ENCODE peak calls at places on chromosomes 12 and 14, in five cellular contexts. One of them, this sample, is unnamed.

GRCh38 chr12:116393859-116394650 is 116.6 kb upstream of the MED13L start:
- DNase-seq in GM12878: no peak
- DNase-seq in K562: no peak
- DNase-seq in A549: no peak
- DNase-seq in HepG2: no peak
- DNase-seq in this sample: no peak

GRCh38 chr14:85576161-85576560 is 46.2 kb downstream of the FLRT2 start:
- DNase-seq in GM12878: no peak
- DNase-seq in K562: no peak
- DNase-seq in A549: no peak
- DNase-seq in HepG2: no peak
- DNase-seq in this sample: no peak

GRCh38 chr12:6285063-6285477 is 25.4 kb upstream of the PLEKHG6 start:
- DNase-seq in GM12878: no peak
- DNase-seq in K562: peak
- DNase-seq in A549: peak
- DNase-seq in HepG2: peak
- DNase-seq in this sample: peak

GRCh38 chr12:113103756-113104450 is 31.7 kb downstream of the RASAL1 start:
- DNase-seq in GM12878: no peak
- DNase-seq in K562: peak
- DNase-seq in A549: no peak
- DNase-seq in HepG2: peak
- DNase-seq in this sample: peak

GRCh38 chr14:96363751-96364336 is 518 bp downstream of the GSKIP start:
- DNase-seq in GM12878: no peak
- DNase-seq in K562: peak
- DNase-seq in A549: peak
- DNase-seq in HepG2: peak
- DNase-seq in this sample: peak

GRCh38 chr14:36666416-36667206 is 5.0 kb downstream of the PAX9 start:
- DNase-seq in GM12878: no peak
- DNase-seq in K562: no peak
- DNase-seq in A549: no peak
- DNase-seq in HepG2: no peak
- DNase-seq in this sample: peak

GRCh38 chr12:120056739-120057138 is 59.8 kb downstream of the RAB35 start:
- DNase-seq in GM12878: no peak
- DNase-seq in K562: no peak
- DNase-seq in A549: no peak
- DNase-seq in HepG2: no peak
- DNase-seq in this sample: no peak

GRCh38 chr14:38145142-38145541 is 62.6 kb upstream of the SSTR1 start:
- DNase-seq in GM12878: no peak
- DNase-seq in K562: no peak
- DNase-seq in A549: no peak
- DNase-seq in HepG2: no peak
- DNase-seq in this sample: no peak

GRCh38 chr12:124919646-124920352 is 5.3 kb upstream of the UBC start:
- DNase-seq in GM12878: peak
- DNase-seq in K562: no peak
- DNase-seq in A549: no peak
- DNase-seq in HepG2: no peak
- DNase-seq in this sample: no peak

GRCh38 chr12:20434993-20435392 is 66.7 kb downstream of the PDE3A start:
- DNase-seq in GM12878: no peak
- DNase-seq in K562: no peak
- DNase-seq in A549: no peak
- DNase-seq in HepG2: no peak
- DNase-seq in this sample: no peak

GRCh38 chr12:4270670-4271432 is 2.7 kb upstream of the CCND2 start:
- DNase-seq in GM12878: no peak
- DNase-seq in K562: no peak
- DNase-seq in A549: no peak
- DNase-seq in HepG2: no peak
- DNase-seq in this sample: peak

GRCh38 chr12:107622005-107622404 is 63.6 kb upstream of the PWP1 start:
- DNase-seq in GM12878: no peak
- DNase-seq in K562: peak
- DNase-seq in A549: no peak
- DNase-seq in HepG2: peak
- DNase-seq in this sample: peak

GRCh38 chr12:47100146-47100545 is 20.4 kb upstream of the AMIGO2 start:
- DNase-seq in GM12878: no peak
- DNase-seq in K562: no peak
- DNase-seq in A549: no peak
- DNase-seq in HepG2: no peak
- DNase-seq in this sample: no peak

GRCh38 chr12:2680676-2681039 is 114.1 kb upstream of the FKBP4 start:
- DNase-seq in GM12878: no peak
- DNase-seq in K562: no peak
- DNase-seq in A549: no peak
- DNase-seq in HepG2: no peak
- DNase-seq in this sample: no peak

GRCh38 chr14:70808402-70809237 is 693 bp downstream of the MAP3K9 start:
- DNase-seq in GM12878: no peak
- DNase-seq in K562: peak
- DNase-seq in A549: peak
- DNase-seq in HepG2: no peak
- DNase-seq in this sample: peak

DNA sequence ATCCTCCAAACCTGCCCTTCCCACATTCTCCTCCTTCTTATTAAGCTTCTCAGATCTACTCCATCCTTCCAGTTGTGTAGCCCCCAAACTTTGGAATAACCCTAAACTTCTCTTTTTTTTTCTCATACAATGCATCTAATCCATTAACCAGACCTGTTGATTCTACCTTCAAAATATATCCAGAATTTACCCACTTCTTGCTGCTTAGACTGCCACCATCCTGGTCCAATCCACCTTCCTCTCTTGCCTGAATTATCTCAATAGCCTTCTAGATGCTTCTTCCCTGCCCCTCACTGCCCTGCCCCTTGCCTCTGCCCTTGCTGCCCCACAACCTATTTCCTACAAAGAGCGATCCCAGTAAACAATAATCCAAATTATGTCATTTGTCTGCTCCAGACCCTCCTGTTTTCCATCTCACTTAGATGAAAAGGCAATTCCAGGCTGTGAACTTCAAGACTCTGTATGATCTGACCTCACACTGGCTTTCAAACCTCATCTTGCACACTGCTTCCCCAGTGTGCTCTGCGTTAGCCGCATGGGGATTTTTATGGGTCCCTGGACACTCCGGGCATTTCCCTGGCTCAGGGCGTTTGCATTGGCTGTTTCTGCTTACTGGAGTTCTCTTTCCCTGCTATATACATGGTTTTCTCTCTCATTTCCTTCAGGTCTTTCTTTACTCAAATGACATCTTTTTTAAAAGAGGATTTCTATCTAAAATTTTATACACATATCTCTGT is 42.6 kb upstream of the HIF1A start:
- DNase-seq in GM12878: no peak
- DNase-seq in K562: no peak
- DNase-seq in A549: no peak
- DNase-seq in HepG2: no peak
- DNase-seq in this sample: no peak
- TF ChIP-seq ESRRA in GM12878: no peak
- TF ChIP-seq ESRRA in K562: no peak
- TF ChIP-seq ESRRA in A549: no peak
- TF ChIP-seq ESRRA in HepG2: no peak
- TF ChIP-seq ESRRA in this sample: no peak

DNA sequence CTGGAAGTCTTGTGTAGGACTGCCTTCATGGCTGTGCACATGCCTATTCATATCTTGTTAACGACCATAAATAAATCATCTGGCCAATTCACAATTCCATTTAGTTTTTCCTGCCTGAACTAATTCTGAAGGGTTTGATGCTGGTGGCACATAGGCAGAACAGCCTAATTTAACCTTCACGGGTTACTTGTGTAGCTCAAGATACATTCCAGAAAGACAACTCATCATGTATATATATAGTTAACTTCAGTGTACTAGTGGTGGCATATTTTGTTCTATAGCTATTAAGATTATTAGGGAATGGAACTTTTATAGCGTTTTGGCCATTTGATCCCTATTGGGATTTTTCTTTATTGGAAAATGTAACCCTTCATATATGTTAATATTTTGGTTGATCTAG is 31.4 kb downstream of the CFAP54 start:
- DNase-seq in GM12878: no peak
- DNase-seq in K562: no peak
- DNase-seq in A549: no peak
- DNase-seq in HepG2: no peak
- DNase-seq in this sample: no peak
- TF ChIP-seq ESRRA in GM12878: no peak
- TF ChIP-seq ESRRA in K562: no peak
- TF ChIP-seq ESRRA in A549: no peak
- TF ChIP-seq ESRRA in HepG2: no peak
- TF ChIP-seq ESRRA in this sample: no peak

GRCh38 chr14:100842799-100843198 is 16.9 kb downstream of the MEG3 start:
- DNase-seq in GM12878: no peak
- DNase-seq in K562: no peak
- DNase-seq in A549: no peak
- DNase-seq in HepG2: no peak
- DNase-seq in this sample: no peak
- TF ChIP-seq ESRRA in GM12878: no peak
- TF ChIP-seq ESRRA in K562: no peak
- TF ChIP-seq ESRRA in A549: no peak
- TF ChIP-seq ESRRA in HepG2: no peak
- TF ChIP-seq ESRRA in this sample: no peak

GRCh38 chr12:110046451-110047187 is 1.7 kb downstream of the C12orf76 start:
- DNase-seq in GM12878: no peak
- DNase-seq in K562: no peak
- DNase-seq in A549: no peak
- DNase-seq in HepG2: peak
- DNase-seq in this sample: no peak

GRCh38 chr12:110047297-110047940 is 903 bp downstream of the C12orf76 start:
- DNase-seq in GM12878: no peak
- DNase-seq in K562: no peak
- DNase-seq in A549: no peak
- DNase-seq in HepG2: no peak
- DNase-seq in this sample: no peak

GRCh38 chr12:110050927-110051326 is 2.6 kb upstream of the C12orf76 start:
- DNase-seq in GM12878: no peak
- DNase-seq in K562: no peak
- DNase-seq in A549: no peak
- DNase-seq in HepG2: no peak
- DNase-seq in this sample: no peak

DNA sequence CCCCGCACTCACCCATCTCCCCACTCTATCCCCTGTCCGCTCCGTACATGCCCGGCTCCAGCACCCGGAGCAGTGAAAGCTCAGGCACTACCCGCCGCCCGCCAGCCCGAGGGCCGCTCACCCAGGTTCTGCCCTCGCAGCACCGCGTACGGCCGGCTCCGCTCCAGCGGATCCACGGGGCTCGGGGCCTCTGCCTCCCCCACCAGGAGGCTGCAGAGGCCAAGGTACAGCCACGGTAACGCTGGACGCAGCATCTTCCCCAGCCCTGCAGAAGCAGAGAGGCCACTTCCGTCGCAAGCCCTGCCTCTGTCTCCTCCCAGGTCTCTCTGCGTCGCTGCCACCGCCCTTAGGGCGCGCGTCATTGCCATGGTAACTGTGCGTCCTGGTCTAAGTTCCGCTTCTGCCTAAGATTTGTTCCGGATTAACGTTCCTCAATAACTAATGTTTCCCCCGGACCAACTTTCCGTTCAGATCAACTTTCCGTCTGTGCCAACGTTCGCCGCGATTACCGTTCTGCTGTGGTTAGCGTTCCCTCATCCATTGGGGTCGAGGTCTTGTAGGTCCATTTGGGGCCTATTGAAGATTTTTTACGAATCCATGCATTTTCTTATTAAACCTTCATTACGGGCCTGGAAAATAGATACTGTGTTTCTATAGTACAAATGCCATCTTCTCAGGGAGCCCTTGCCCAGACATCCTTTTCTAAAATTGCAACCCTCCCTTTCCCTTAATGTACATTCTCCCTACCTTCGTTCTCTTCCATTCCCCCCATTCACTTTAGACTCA is at the start of gene C12orf76:
- DNase-seq in GM12878: peak
- DNase-seq in K562: peak
- DNase-seq in A549: peak
- DNase-seq in HepG2: peak
- DNase-seq in this sample: peak
- TF ChIP-seq ESRRA in GM12878: no peak
- TF ChIP-seq ESRRA in K562: peak
- TF ChIP-seq ESRRA in A549: no peak
- TF ChIP-seq ESRRA in HepG2: no peak
- TF ChIP-seq ESRRA in this sample: no peak

GRCh38 chr14:81435048-81435577 is 35.0 kb upstream of the STON2 start:
- DNase-seq in GM12878: no peak
- DNase-seq in K562: no peak
- DNase-seq in A549: no peak
- DNase-seq in HepG2: no peak
- DNase-seq in this sample: no peak
- TF ChIP-seq ESRRA in GM12878: no peak
- TF ChIP-seq ESRRA in K562: no peak
- TF ChIP-seq ESRRA in A549: no peak
- TF ChIP-seq ESRRA in HepG2: no peak
- TF ChIP-seq ESRRA in this sample: no peak

DNA sequence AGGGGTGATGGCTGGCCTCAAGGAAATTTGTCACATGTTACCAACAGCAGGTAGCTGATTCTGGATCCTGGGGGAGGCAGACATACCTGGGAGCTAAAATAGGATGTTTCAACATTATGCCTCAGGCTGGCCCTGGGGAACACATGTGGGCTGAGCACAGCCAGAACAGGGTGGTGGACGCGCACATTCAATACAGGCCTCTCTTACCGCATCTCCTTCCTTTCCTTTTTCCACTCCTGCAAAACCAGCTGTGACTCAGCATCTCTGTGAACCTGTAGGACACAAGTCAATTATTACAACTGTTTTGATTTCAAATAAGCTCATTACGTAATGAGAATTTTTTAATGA is 61.0 kb downstream of the NT5DC3 start:
- DNase-seq in GM12878: no peak
- DNase-seq in K562: no peak
- DNase-seq in A549: no peak
- DNase-seq in HepG2: no peak
- DNase-seq in this sample: no peak
- TF ChIP-seq ESRRA in GM12878: no peak
- TF ChIP-seq ESRRA in K562: no peak
- TF ChIP-seq ESRRA in A549: no peak
- TF ChIP-seq ESRRA in HepG2: no peak
- TF ChIP-seq ESRRA in this sample: no peak

GRCh38 chr12:104286538-104287482 is 16.7 kb upstream of the EID3 start:
- DNase-seq in GM12878: peak
- DNase-seq in K562: peak
- DNase-seq in A549: peak
- DNase-seq in HepG2: peak
- DNase-seq in this sample: peak
- TF ChIP-seq ESRRA in GM12878: no peak
- TF ChIP-seq ESRRA in K562: peak
- TF ChIP-seq ESRRA in A549: peak
- TF ChIP-seq ESRRA in HepG2: no peak
- TF ChIP-seq ESRRA in this sample: no peak